ENCODE peak calls at places on chromosomes 5 and 9, in nine cellular contexts. H is mammary epithelial cell, P is mucosa of descending colon, A is BJ, J is psoas muscle, G is GM06990, N is upper lobe of right lung, Z is thyroid gland, U is lower lobe of right lung. Q is an unnamed sample.

GRCh38 chr9:103377667-103378066 is 382.5 kb downstream of the CYLC2 start:
- DNase-seq in H (no peak), P (no peak), A (no peak), J (no peak), G (no peak), N (no peak), Z (no peak), U (no peak), Q (no peak)

GRCh38 chr5:143871672-143872071 is 59.7 kb downstream of the HMHB1 start:
- DNase-seq in H (no peak), P (no peak), A (no peak), J (no peak), G (no peak), N (no peak), Z (no peak), U (no peak), Q (no peak)

GRCh38 chr5:146048994-146049703 is 56.2 kb downstream of the PLAC8L1 start:
- DNase-seq in H (peak; percentile 61), P (peak; percentile 64), A (peak; percentile 10), J (no peak), G (no peak), N (no peak), Z (peak; percentile 71), U (no peak), Q (peak; percentile 68)

GRCh38 chr5:35313296-35313695 is 83.0 kb upstream of the PRLR start:
- DNase-seq in H (peak; percentile 67), P (no peak), A (peak; percentile 58), J (no peak), G (no peak), N (no peak), Z (no peak), U (no peak), Q (peak; percentile 54)

GRCh38 chr5:134114886-134115805 is 665 bp downstream of the TCF7 start:
- DNase-seq in H (no peak), P (peak; percentile 65), A (no peak), J (peak; percentile 42), G (no peak), N (peak; percentile 75), Z (peak; percentile 51), U (no peak), Q (no peak)

GRCh38 chr5:78829811-78830499 is 155.2 kb downstream of the ARSB start:
- DNase-seq in H (no peak), P (peak; percentile 37), A (no peak), J (peak; percentile 63), G (no peak), N (no peak), Z (peak; percentile 92), U (no peak), Q (no peak)

GRCh38 chr5:120062515-120062917 is 401.6 kb upstream of the PRR16 start:
- DNase-seq in H (peak; percentile 81), P (no peak), A (peak; percentile 54), J (no peak), G (no peak), N (no peak), Z (no peak), U (no peak), Q (peak; percentile 36)

GRCh38 chr5:57693488-57694305 is 211.1 kb upstream of the ACTBL2 start:
- DNase-seq in H (peak; percentile 68), P (no peak), A (no peak), J (no peak), G (no peak), N (no peak), Z (no peak), U (no peak), Q (peak; percentile 59)

GRCh38 chr5:80867233-80867632 is 92.9 kb upstream of the RASGRF2 start:
- DNase-seq in H (no peak), P (no peak), A (no peak), J (no peak), G (no peak), N (no peak), Z (no peak), U (no peak), Q (no peak)

GRCh38 chr9:136587944-136588662 is 42.3 kb upstream of the NOTCH1 start:
- DNase-seq in H (no peak), P (no peak), A (no peak), J (no peak), G (no peak), N (no peak), Z (no peak), U (no peak), Q (no peak)

GRCh38 chr9:133534346-133535284 is at the start of gene ADAMTSL2:
- DNase-seq in H (no peak), P (peak; percentile 66), A (no peak), J (peak; percentile 75), G (peak; percentile 47), N (peak; percentile 80), Z (peak; percentile 81), U (no peak), Q (no peak)

GRCh38 chr9:107243757-107244156 is 39.3 kb upstream of the RAD23B start:
- DNase-seq in H (peak; percentile 98), P (no peak), A (no peak), J (no peak), G (no peak), N (no peak), Z (no peak), U (no peak), Q (peak; percentile 99)

GRCh38 chr5:170757182-170757601 is 26.3 kb upstream of the GABRP start:
- DNase-seq in H (no peak), P (no peak), A (no peak), J (no peak), G (no peak), N (no peak), Z (no peak), U (no peak), Q (peak; percentile 46)

GRCh38 chr5:96683810-96684209 is 21.6 kb downstream of the CAST start:
- DNase-seq in H (no peak), P (no peak), A (no peak), J (no peak), G (no peak), N (no peak), Z (no peak), U (no peak), Q (no peak)

GRCh38 chr5:77845273-77845646 is 69.1 kb upstream of the TBCA start:
- DNase-seq in H (no peak), P (no peak), A (no peak), J (no peak), G (no peak), N (no peak), Z (no peak), U (no peak), Q (no peak)

GRCh38 chr5:1519631-1520141 is 4.1 kb downstream of the LPCAT1 start:
- DNase-seq in H (no peak), P (peak; percentile 20), A (no peak), J (peak; percentile 6), G (no peak), N (peak; percentile 66), Z (no peak), U (no peak), Q (no peak)

DNA sequence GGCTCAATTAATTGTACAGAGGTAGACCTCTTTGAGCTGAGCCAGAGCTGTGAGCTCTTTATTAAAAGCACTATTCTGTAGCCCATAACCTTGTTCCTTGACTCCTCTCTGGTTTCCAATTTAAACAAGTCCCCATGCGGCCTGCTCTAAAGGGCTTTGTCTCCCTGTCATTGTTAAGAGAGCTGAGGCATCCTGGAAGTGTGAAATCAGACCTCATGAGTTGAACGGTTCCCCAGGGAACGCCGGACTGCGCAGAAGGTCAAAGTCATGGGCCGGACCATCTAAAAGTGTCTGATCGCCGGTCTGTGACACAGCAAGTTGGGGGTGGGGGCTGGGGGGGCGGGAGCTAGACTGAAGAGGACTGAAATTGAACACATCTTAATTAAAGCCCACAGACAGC is 265.8 kb downstream of the SLF1 start:
- DNase-seq in H (no peak), P (no peak), A (no peak), J (no peak), G (no peak), N (no peak), Z (no peak), U (no peak), Q (no peak)
- TF ChIP-seq CTCF in H (no peak), P (no peak), A (no peak), J (no peak), G (no peak), N (no peak), Z (no peak), U (no peak), Q (no peak)

DNA sequence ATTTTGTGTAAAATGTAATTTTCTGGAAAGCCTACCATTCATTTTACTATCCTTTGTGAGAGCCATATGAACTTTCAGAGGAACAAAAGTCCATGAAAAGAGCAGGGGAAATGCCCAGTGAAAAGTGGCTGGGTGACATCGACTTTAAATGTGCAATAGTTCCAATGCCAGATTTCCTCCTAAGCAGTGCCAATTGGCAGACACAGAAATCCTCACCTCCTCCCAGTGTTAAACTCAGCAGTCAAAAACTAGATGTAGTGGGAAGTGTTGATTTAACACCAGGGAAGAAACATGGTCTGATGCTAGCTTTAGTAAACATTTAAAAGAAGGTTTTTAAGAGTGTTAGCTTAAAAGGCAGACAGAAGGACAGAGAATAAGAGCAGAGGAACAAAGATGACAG is 2055.2 kb downstream of the MAT2B start:
- DNase-seq in H (no peak), P (no peak), A (no peak), J (no peak), G (no peak), N (no peak), Z (no peak), U (no peak), Q (no peak)
- H3K36me3 ChIP-seq in H (no peaks in the 10 kb centered on the region), P (no peaks in the 10 kb centered on the region), A (no peaks in the 10 kb centered on the region), J (no peaks in the 10 kb centered on the region), G (no peaks in the 10 kb centered on the region), N (no peaks in the 10 kb centered on the region), Z (no peaks in the 10 kb centered on the region), U (no peaks in the 10 kb centered on the region), Q (no peaks in the 10 kb centered on the region)

GRCh38 chr9:95127249-95128176 is 190.0 kb downstream of the FANCC start:
- DNase-seq in H (peak; percentile 65), P (peak; percentile 90), A (no peak), J (peak; percentile 88), G (peak; percentile 64), N (peak; percentile 90), Z (peak; percentile 89), U (peak; percentile 88), Q (peak; percentile 57)
- H3K4me3 ChIP-seq in H (peak overlapping the region; percentile 6), P (no peak overlapping the region), A (peak overlapping the region; percentile 41), J (peak overlapping the region; percentile 58), G (no peak overlapping the region), N (peak overlapping the region; percentile 24), Z (no peak overlapping the region), U (peak overlapping the region; percentile 36), Q (peak overlapping the region; percentile 28)

GRCh38 chr5:111095982-111096381 is 3.8 kb downstream of the WDR36 start:
- DNase-seq in H (no peak), P (no peak), A (no peak), J (no peak), G (no peak), N (no peak), Z (no peak), U (no peak), Q (no peak)

DNA sequence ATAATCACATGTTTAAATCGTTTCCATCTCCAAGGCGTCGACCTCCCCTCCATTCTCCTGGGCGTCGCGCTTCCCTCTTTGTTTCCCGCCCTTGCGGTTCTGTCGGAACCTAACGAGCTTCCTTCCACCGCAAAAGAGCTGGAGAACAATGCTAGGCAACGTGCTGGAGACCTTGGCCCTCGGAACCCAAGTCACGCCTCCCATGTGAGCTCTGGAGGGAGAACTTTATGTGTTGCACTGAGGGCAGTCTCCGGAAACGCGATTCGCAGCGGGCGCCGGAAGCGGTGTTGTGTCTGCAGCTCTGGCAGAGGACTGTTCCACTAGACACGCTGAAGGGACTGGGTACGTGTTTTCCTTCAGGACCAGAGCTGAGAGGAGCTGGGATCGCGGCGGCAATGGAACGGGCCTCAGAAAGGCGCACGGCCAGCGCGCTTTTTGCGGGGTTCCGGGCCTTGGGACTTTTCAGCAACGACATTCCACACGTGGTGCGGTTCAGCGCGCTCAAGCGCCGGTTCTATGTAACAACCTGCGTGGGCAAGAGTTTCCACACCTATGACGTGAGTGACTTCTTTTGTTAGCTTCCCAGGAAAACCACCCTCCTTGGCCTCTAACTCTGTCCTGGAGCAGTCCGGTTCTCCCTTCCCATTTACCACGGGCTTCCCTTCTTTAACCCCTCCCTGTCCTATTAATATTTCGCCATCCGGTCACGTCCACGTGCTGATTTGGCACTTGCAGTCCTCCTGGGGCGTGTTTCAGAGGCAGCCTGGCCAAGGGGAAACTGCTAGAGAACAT is at the start of gene WDR36:
- DNase-seq in H (peak; percentile 90), P (peak; percentile 94), A (peak; percentile 33), J (peak; percentile 89), G (peak; percentile 89), N (peak; percentile 94), Z (peak; percentile 83), U (peak; percentile 90), Q (peak; percentile 80)
- TF ChIP-seq CTCF in H (no peak), P (no peak), A (no peak), J (no peak), G (no peak), N (no peak), Z (no peak), U (no peak), Q (no peak)

Q was measured in bronchial epithelial cell.